ENCODE peak calls at places on chromosomes 6 and 20, in eight cellular contexts. Y is right cardiac atrium, K is OCI-LY7, B is foreskin keratinocyte, N is cardiac muscle cell, C is psoas muscle, W is HCT116, S is fibroblast of lung. M is an unnamed sample. For H3K4me1, the result is how much of the 10 kb centered on the place peaks cover.

GRCh38 chr6:41167173-41167963 is 4.5 kb upstream of the TREM2 start:
- DNase-seq in Y (no peak), K (no peak), B (peak), N (peak), C (no peak), W (no peak), S (peak), M (no peak)

GRCh38 chr6:150078788-150079187 is 9.9 kb upstream of the ULBP3 start:
- DNase-seq in Y (no peak), K (no peak), B (peak), N (no peak), C (no peak), W (no peak), S (peak), M (no peak)

GRCh38 chr20:25553819-25554296 is 31.5 kb downstream of the NINL start:
- DNase-seq in Y (no peak), K (no peak), B (no peak), N (no peak), C (no peak), W (no peak), S (peak), M (no peak)

GRCh38 chr20:19026901-19027644 is 185.4 kb upstream of the SLC24A3 start:
- DNase-seq in Y (no peak), K (no peak), B (no peak), N (no peak), C (no peak), W (no peak), S (no peak), M (no peak)

GRCh38 chr6:56291278-56291917 is 44.0 kb upstream of the COL21A1 start:
- DNase-seq in Y (no peak), K (no peak), B (no peak), N (no peak), C (no peak), W (no peak), S (peak), M (no peak)

GRCh38 chr6:77249560-77249959 is 213.7 kb downstream of the HTR1B start:
- DNase-seq in Y (no peak), K (no peak), B (no peak), N (no peak), C (no peak), W (no peak), S (no peak), M (no peak)

GRCh38 chr20:63751471-63752271 is 12.1 kb downstream of the SLC2A4RG start:
- DNase-seq in Y (no peak), K (no peak), B (no peak), N (peak), C (no peak), W (no peak), S (no peak), M (no peak)

GRCh38 chr6:138586638-138587037 is 87.3 kb upstream of the NHSL1 start:
- DNase-seq in Y (no peak), K (no peak), B (no peak), N (no peak), C (no peak), W (no peak), S (no peak), M (no peak)

DNA sequence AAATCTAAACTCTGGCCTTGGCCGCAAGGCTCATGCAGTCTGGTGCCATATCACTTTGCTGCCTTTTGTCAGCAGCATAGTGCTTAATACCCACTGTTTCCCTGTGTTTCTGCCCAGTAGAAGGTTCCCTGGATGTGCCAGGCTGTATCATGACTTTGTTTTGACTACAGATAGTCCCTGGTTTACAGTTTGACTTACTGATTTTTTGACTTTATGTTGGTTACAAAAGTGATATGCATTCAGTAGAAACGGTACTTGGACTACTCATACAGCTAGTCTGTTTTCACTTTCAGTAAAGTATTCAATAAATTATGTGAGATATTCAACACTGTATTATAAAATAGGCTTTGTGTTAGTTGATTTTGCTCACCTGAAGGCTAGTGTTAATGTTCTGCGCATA is 19.0 kb downstream of the RALY start:
- DNase-seq in Y (no peak), K (no peak), B (no peak), N (no peak), C (no peak), W (no peak), S (no peak), M (no peak)
- H3K4me1 ChIP-seq in Y (under half), K (under half), B (under half), N (under half), C (half or more), W (under half), S (under half), M (under half)

GRCh38 chr6:37678078-37678846 is 19.4 kb downstream of the MDGA1 start:
- DNase-seq in Y (no peak), K (no peak), B (no peak), N (no peak), C (no peak), W (no peak), S (no peak), M (no peak)
- H3K4me1 ChIP-seq in Y (under half), K (under half), B (under half), N (under half), C (under half), W (under half), S (under half), M (under half)

DNA sequence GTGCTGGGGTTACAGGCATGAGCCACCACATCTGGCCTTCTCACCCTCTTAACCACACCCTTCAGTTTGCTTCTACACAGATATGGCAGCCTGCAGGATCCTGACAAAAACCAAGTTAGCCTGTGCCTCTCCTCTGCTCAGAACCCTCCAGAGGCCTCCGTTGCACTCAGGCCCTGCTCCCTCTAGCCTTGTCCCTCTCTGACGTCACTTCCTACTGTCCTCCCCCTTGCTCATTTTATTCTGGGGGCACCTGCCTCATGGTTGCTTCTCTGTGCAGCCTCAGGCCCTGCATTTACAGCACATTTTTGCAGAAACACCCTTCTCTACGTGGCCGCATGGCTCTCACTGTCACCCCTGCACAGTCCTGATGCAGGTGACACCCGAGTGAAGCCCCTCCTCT is 105.6 kb downstream of the CDC5L start:
- DNase-seq in Y (no peak), K (no peak), B (no peak), N (no peak), C (no peak), W (no peak), S (no peak), M (no peak)
- H3K4me1 ChIP-seq in Y (under half), K (under half), B (under half), N (under half), C (under half), W (under half), S (under half), M (under half)

GRCh38 chr6:8075185-8075584 is 11.0 kb upstream of the BLOC1S5 start:
- DNase-seq in Y (no peak), K (no peak), B (no peak), N (no peak), C (no peak), W (no peak), S (no peak), M (no peak)

GRCh38 chr6:8073758-8074157 is 9.6 kb upstream of the BLOC1S5 start:
- DNase-seq in Y (no peak), K (no peak), B (no peak), N (no peak), C (no peak), W (no peak), S (no peak), M (no peak)

GRCh38 chr6:8075704-8076103 is 11.5 kb upstream of the BLOC1S5 start:
- DNase-seq in Y (no peak), K (no peak), B (no peak), N (no peak), C (no peak), W (no peak), S (no peak), M (no peak)

GRCh38 chr6:8070718-8071117 is 6.5 kb upstream of the BLOC1S5 start:
- DNase-seq in Y (no peak), K (no peak), B (no peak), N (no peak), C (no peak), W (no peak), S (no peak), M (no peak)

DNA sequence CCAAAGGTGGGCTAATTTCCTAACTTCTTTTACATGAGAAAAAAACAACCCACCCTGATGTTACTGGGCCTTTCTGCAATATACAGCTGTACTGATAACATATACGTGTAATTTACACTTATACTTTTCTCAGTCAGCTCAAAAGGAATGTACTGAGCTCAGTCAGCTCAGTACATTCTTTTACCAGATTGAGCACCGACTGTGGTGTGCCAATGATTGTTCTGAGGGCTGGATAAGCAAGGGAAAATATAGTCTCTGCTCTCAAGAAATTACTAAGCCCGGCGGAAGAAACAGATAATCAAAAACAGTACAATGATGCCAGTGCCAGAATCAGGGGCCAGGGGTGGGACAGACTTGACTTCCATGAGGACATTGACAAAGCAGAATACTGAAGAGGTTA is 10.0 kb upstream of the BLOC1S5 start:
- DNase-seq in Y (no peak), K (no peak), B (no peak), N (no peak), C (no peak), W (no peak), S (no peak), M (no peak)
- H3K4me1 ChIP-seq in Y (under half), K (under half), B (under half), N (under half), C (under half), W (under half), S (under half), M (under half)

GRCh38 chr6:170292111-170292777 is 1.4 kb upstream of the DLL1 start:
- DNase-seq in Y (no peak), K (no peak), B (no peak), N (no peak), C (no peak), W (no peak), S (no peak), M (no peak)

GRCh38 chr6:170289971-170290305 is 940 bp downstream of the DLL1 start:
- DNase-seq in Y (no peak), K (no peak), B (no peak), N (no peak), C (no peak), W (no peak), S (no peak), M (no peak)

GRCh38 chr6:170292778-170293164 is 1.9 kb upstream of the DLL1 start:
- DNase-seq in Y (no peak), K (no peak), B (peak), N (no peak), C (no peak), W (peak), S (peak), M (no peak)

GRCh38 chr6:170290306-170291128 is at the start of gene DLL1:
- DNase-seq in Y (peak), K (no peak), B (peak), N (peak), C (peak), W (no peak), S (no peak), M (no peak)

DNA sequence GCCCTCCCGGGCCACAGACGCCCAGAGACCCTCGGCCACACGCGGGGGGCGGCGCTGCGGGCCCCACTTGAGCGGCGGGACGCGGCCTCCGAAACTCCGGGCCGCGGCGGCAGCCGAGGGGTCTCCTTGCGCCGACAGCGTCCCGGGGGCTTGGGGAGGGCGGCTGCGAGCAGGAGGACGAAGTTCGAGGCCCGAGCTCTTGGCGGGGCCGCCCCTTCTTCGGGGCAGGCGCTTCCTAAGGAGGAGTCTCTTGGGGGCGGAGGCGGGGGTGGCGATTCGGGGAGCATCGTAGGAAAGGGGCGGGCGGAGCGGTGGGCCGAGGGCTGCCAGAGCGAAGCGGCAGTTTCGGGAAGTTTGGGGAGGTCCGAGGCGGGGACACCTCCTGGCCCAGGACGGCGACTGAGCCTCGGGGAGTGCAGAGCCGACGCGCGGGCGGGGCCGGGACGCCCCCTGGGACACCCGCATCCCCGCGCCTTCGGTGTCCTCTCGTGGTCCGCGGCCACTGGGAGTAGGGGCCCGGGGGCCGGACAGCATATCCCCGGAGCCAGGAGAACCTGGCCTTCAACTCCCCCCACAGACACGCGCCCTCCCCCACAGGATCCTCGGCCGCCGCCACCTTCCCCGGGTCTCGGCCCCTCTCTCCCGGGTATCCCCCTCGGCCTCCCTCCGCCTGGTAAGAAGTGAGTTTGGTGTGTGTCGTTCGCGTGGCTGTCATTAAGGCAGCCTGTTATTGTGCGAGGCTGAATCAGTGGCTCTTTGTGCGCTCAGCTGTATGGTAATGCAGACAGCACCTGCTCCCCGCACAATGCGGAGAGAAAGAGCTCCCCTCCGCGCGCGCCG is 613 bp upstream of the DLL1 start:
- DNase-seq in Y (peak), K (peak), B (peak), N (peak), C (peak), W (no peak), S (no peak), M (peak)
- H3K4me1 ChIP-seq in Y (under half), K (under half), B (under half), N (under half), C (under half), W (under half), S (under half), M (half or more)

M was measured in left lung.